ENCODE peak calls at places on chromosomes 11 and 22, in seven cellular contexts. R is mucosa of descending colon; D is psoas muscle; U is COR-L47; Q is AG09319; L is stimulated activated CD4-positive, alpha-beta T cell treated with anti-CD3 and anti-CD28 coated beads, Interleukin-1b, Interleukin-23, amount 100 ng/mL, for 24 hours; Z is glomerular endothelial cell. T is an unnamed sample.

GRCh38 chr11:88739524-88739923 is 326.3 kb downstream of the GRM5 start:
- DNase-seq in R (no peak), L (no peak), Q (no peak), Z (no peak), U (no peak), D (no peak), T (no peak)

GRCh38 chr22:32127904-32128303 is 31.2 kb downstream of the C22orf42 start:
- DNase-seq in D (no peak), R (no peak), U (no peak), Z (no peak), L (no peak), Q (no peak), T (no peak)

GRCh38 chr22:44710474-44711235 is 8.7 kb downstream of the PRR5 start:
- DNase-seq in U (no peak), Q (no peak), D (no peak), L (no peak), Z (no peak), R (peak), T (no peak)

GRCh38 chr11:45662665-45663485 is 2.5 kb downstream of the CHST1 start:
- DNase-seq in L (no peak), D (no peak), Z (no peak), U (no peak), R (no peak), Q (peak), T (peak)

GRCh38 chr11:59706518-59707285 is 6.9 kb downstream of the OR10V1 start:
- DNase-seq in R (no peak), U (no peak), L (no peak), Z (peak), D (no peak), Q (peak), T (no peak)

GRCh38 chr11:6390718-6391547 is 659 bp downstream of the SMPD1 start:
- DNase-seq in D (no peak), R (no peak), U (no peak), L (no peak), Q (no peak), Z (no peak), T (no peak)

GRCh38 chr11:74639533-74639932 is 47.2 kb downstream of the POLD3 start:
- DNase-seq in D (no peak), Z (no peak), L (no peak), U (no peak), R (no peak), Q (no peak), T (no peak)

GRCh38 chr11:44573333-44573732 is 7.9 kb downstream of the CD82 start:
- DNase-seq in U (no peak), D (no peak), R (no peak), Z (no peak), Q (no peak), L (no peak), T (no peak)

GRCh38 chr11:35260342-35260985 is 121.5 kb downstream of the CD44 start:
- DNase-seq in R (no peak), D (no peak), U (no peak), Z (no peak), L (no peak), Q (peak), T (no peak)

GRCh38 chr22:21568207-21569075 is 927 bp downstream of the UBE2L3 start:
- DNase-seq in R (peak), Q (no peak), L (no peak), Z (no peak), U (no peak), D (no peak), T (peak)

GRCh38 chr22:50084570-50084969 is 656 bp downstream of the MLC1 start:
- DNase-seq in Z (no peak), U (no peak), Q (no peak), R (no peak), D (no peak), L (no peak), T (no peak)

GRCh38 chr11:64015935-64016468 is 19.7 kb upstream of the FLRT1 start:
- DNase-seq in U (peak), R (no peak), Z (no peak), D (no peak), L (no peak), Q (no peak), T (no peak)

GRCh38 chr22:40684728-40685127 is 5.4 kb downstream of the MCHR1 start:
- DNase-seq in L (no peak), Q (no peak), R (no peak), U (no peak), Z (no peak), D (no peak), T (no peak)

GRCh38 chr11:33266418-33267215 is 9.4 kb downstream of the HIPK3 start:
- DNase-seq in U (no peak), Z (no peak), Q (peak), L (no peak), D (peak), R (no peak), T (peak)

GRCh38 chr22:24421428-24421931 is 5.9 kb upstream of the ADORA2A start:
- DNase-seq in D (no peak), Q (no peak), L (no peak), Z (no peak), U (no peak), R (peak), T (no peak)

GRCh38 chr11:86741489-86742435 is 58.6 kb upstream of the PRSS23 start:
- DNase-seq in R (no peak), U (no peak), L (no peak), Q (no peak), D (no peak), Z (no peak), T (peak)

GRCh38 chr22:40714514-40714966 is 35.3 kb downstream of the MCHR1 start:
- DNase-seq in Z (no peak), L (no peak), R (no peak), Q (no peak), D (no peak), U (peak), T (peak)

GRCh38 chr11:95829580-95830259 is 39.4 kb downstream of the CEP57 start:
- DNase-seq in L (no peak), D (no peak), Q (no peak), R (no peak), Z (no peak), U (no peak), T (no peak)

GRCh38 chr22:29555065-29555644 is 1.6 kb upstream of the THOC5 start:
- DNase-seq in U (no peak), D (no peak), Z (no peak), R (no peak), L (no peak), Q (peak), T (no peak)

GRCh38 chr11:65883786-65884715 is 4.2 kb downstream of the FIBP start:
- DNase-seq in R (no peak), L (no peak), D (no peak), U (no peak), Z (no peak), Q (no peak), T (no peak)

T was measured in lung microvascular endothelial cell.